ENCODE peak calls at places on chromosome 7, in ten cellular contexts. T is IMR-90, Z is heart left ventricle, E is adrenal gland, Q is H1, A is uterus, D is HCT116, V is tibial nerve, P is prostate gland, W is sigmoid colon. B is an unnamed sample.

GRCh38 chr7:29839302-29839701 is 33.0 kb downstream of the WIPF3 start:
- DNase-seq in A (peak), Z (peak), T (peak), E (peak), D (no peak), Q (no peak), P (no peak), V (peak), W (peak), B (no peak)

GRCh38 chr7:126529833-126530232 is 722.9 kb downstream of the GRM8 start:
- DNase-seq in P (no peak), W (no peak), Q (no peak), V (no peak), D (no peak), A (no peak), E (no peak), T (no peak), Z (no peak), B (no peak)

GRCh38 chr7:76318488-76319353 is 16.2 kb downstream of the HSPB1 start:
- DNase-seq in Z (peak), D (no peak), Q (no peak), P (peak), W (peak), T (peak), A (peak), V (peak), E (peak), B (peak)

GRCh38 chr7:67589178-67589577 is 592.5 kb downstream of the TYW1 start:
- DNase-seq in E (no peak), W (no peak), P (no peak), T (no peak), Z (no peak), D (no peak), Q (no peak), V (no peak), A (no peak), B (no peak)

GRCh38 chr7:50204576-50204975 is 99.9 kb upstream of the IKZF1 start:
- DNase-seq in D (no peak), P (no peak), Z (no peak), W (no peak), T (no peak), A (no peak), V (no peak), E (no peak), Q (no peak), B (no peak)

GRCh38 chr7:8184241-8184640 is 77.7 kb downstream of the ICA1 start:
- DNase-seq in W (no peak), P (no peak), A (no peak), D (no peak), E (no peak), Z (no peak), Q (no peak), V (no peak), T (no peak), B (no peak)

GRCh38 chr7:116957874-116958273 is 4.6 kb downstream of the ST7 start:
- DNase-seq in T (no peak), A (no peak), D (no peak), Q (no peak), V (no peak), W (no peak), E (no peak), P (no peak), Z (no peak), B (no peak)

GRCh38 chr7:43700646-43701501 is 28.4 kb downstream of the COA1 start:
- DNase-seq in D (no peak), E (no peak), P (no peak), V (no peak), W (no peak), T (peak), A (no peak), Z (no peak), Q (no peak), B (no peak)

GRCh38 chr7:79292834-79293233 is 160.6 kb downstream of the MAGI2 start:
- DNase-seq in P (no peak), W (no peak), A (no peak), T (no peak), V (no peak), Z (no peak), Q (no peak), D (no peak), E (no peak), B (no peak)

GRCh38 chr7:44288381-44288685 is 37.1 kb downstream of the CAMK2B start:
- DNase-seq in Z (no peak), D (no peak), T (no peak), Q (no peak), E (peak), P (no peak), A (no peak), W (no peak), V (no peak), B (no peak)

GRCh38 chr7:47313564-47313963 is 268.3 kb downstream of the TNS3 start:
- DNase-seq in W (no peak), D (no peak), P (no peak), Z (no peak), A (no peak), V (no peak), T (no peak), E (no peak), Q (no peak), B (no peak)

GRCh38 chr7:42460948-42461347 is 223.9 kb upstream of the GLI3 start:
- DNase-seq in T (no peak), V (no peak), P (no peak), W (no peak), D (no peak), E (no peak), Q (no peak), A (no peak), Z (no peak), B (no peak)

GRCh38 chr7:2996141-2996540 is 47.5 kb downstream of the CARD11 start:
- DNase-seq in Z (no peak), Q (no peak), V (no peak), E (no peak), P (no peak), A (no peak), W (peak), T (no peak), D (no peak), B (no peak)

GRCh38 chr7:20858913-20859312 is 72.2 kb upstream of the SP8 start:
- DNase-seq in P (no peak), Q (no peak), Z (no peak), W (no peak), D (no peak), A (no peak), E (peak), T (no peak), V (no peak), B (no peak)

DNA sequence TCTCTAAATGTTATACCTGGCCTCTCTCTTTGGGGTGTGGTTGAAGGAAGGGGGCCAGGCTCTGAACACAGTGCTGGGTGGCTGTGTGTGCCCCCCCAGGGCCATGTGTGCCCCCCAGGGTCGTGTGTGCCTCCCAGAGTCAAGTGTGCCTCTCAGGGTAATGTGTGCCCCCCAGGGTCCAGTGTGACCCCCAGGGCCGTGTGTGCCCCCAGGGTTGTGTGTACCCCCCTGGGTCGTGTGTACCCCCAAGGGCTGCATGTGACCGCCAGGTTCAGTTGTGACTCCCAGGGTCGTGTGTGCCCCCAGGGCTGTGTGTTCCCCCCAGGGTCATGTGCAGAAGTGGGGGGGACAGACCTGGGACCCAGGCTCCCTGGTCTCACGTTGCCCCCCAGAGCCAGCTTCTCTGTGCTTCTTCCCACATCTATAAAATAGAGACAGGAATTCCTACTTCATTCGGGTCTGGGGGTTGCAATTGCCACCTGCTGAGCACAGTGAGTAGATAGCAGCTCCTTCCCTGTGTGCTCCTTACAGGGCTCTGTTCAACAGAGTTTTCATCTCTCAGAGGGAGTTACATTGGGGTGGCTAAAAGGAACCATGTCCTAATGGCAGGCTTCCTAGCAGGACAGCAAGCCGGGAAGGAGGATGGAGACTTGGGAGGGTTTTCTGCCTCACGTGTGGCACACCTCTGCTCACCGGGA is 40.7 kb upstream of the AQP1 start:
- DNase-seq in E (no peak), A (no peak), T (no peak), P (no peak), Q (no peak), W (no peak), D (no peak), Z (no peak), V (no peak), B (no peak)
- H3K27ac ChIP-seq in E (peak), A (peak), T (no peak), P (no peak), Q (no peak), W (peak), D (no peak), Z (peak), V (no peak), B (peak)

GRCh38 chr7:101869026-101869900 is 51.8 kb downstream of the CUX1 start:
- DNase-seq in P (no peak), W (no peak), V (no peak), Q (no peak), Z (no peak), E (no peak), D (no peak), T (no peak), A (no peak), B (no peak)

GRCh38 chr7:101868191-101868950 is 50.9 kb downstream of the CUX1 start:
- DNase-seq in P (no peak), E (no peak), W (no peak), A (no peak), D (no peak), Q (no peak), T (no peak), V (no peak), Z (no peak), B (no peak)

GRCh38 chr7:101870361-101871062 is 53.1 kb downstream of the CUX1 start:
- DNase-seq in T (peak), W (no peak), P (peak), D (peak), Z (no peak), A (no peak), Q (no peak), E (no peak), V (no peak), B (no peak)

GRCh38 chr7:101871351-101871750 is 53.9 kb downstream of the CUX1 start:
- DNase-seq in T (no peak), Q (no peak), V (no peak), P (no peak), D (no peak), A (no peak), E (no peak), W (no peak), Z (no peak), B (no peak)

DNA sequence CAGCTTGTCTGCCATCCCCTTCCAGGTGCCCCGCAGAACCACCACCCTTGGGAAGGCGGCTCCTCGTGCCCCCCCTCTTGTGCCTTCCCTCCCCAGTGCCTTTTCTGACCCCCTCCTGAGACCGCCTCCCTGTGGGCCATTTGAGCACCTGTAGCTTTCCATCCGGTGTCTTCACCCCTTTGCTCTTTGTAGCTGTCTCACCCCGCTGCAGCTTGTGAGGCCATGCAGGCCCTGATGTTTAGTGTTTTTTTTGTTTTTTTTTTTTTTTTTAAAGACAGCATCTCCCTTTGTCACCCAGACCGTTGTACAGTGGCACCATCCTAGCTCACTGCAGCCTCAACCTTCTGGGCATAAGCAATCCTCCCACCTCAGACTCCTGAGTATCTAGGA is 52.5 kb downstream of the CUX1 start:
- DNase-seq in D (no peak), Q (no peak), P (no peak), A (no peak), E (no peak), V (no peak), T (no peak), Z (no peak), W (no peak), B (no peak)
- H3K4me3 ChIP-seq in D (peak), Q (no peak), P (no peak), A (no peak), E (no peak), V (no peak), T (no peak), Z (no peak), W (no peak), B (no peak)

GRCh38 chr7:22565315-22565811 is 65.4 kb upstream of the STEAP1B start:
- DNase-seq in P (no peak), A (no peak), D (no peak), E (no peak), Q (no peak), V (no peak), W (no peak), Z (no peak), T (peak), B (no peak)
- TF ChIP-seq POLR2A in P (no peak), A (no peak), D (no peak), E (no peak), Q (no peak), V (no peak), W (no peak), Z (no peak), T (no peak), B (no peak)

DNA sequence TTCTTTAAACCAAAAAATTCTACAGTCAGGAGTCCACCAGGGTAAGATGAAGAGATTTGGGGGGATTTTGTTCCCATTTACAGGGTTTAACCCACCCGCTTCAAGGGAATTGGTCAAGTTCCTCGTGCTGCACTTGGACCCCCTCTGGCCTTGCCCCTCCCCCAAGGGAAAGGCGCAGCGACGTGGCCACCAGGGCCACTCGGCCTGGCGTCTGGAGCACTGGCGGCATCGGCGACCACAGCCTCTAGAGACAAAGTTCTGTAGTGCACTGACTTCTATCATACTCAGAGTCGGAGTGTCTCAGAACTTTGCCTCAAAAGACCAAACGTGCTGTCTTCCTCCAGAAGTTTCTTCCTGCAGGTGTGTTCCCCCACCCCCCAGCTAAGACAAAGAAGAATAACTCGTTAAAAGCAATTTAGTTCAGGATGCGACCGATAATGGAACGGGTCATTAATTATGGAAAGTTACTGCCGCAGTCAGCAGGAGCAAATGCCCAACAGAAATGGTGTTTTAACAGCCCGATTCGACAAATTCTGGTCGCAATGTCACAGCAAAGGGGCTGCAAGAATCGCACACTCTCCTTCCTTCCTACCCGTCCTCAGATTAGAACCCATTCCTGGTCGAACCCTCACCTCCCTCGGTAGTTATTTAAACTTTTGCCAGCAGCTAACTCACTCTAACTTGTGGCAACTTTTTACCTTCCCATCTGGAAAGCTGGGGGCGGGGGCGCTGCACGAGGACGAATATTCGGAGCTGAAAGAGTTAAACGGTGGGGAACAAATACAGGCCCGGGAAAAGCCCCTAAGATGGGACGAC is 202.1 kb upstream of the NFE2L3 start:
- DNase-seq in Z (no peak), E (peak), A (no peak), Q (no peak), D (no peak), V (no peak), T (no peak), W (no peak), P (peak), B (no peak)
- H3K27ac ChIP-seq in Z (no peak), E (peak), A (no peak), Q (peak), D (no peak), V (no peak), T (no peak), W (peak), P (peak), B (peak)

DNA sequence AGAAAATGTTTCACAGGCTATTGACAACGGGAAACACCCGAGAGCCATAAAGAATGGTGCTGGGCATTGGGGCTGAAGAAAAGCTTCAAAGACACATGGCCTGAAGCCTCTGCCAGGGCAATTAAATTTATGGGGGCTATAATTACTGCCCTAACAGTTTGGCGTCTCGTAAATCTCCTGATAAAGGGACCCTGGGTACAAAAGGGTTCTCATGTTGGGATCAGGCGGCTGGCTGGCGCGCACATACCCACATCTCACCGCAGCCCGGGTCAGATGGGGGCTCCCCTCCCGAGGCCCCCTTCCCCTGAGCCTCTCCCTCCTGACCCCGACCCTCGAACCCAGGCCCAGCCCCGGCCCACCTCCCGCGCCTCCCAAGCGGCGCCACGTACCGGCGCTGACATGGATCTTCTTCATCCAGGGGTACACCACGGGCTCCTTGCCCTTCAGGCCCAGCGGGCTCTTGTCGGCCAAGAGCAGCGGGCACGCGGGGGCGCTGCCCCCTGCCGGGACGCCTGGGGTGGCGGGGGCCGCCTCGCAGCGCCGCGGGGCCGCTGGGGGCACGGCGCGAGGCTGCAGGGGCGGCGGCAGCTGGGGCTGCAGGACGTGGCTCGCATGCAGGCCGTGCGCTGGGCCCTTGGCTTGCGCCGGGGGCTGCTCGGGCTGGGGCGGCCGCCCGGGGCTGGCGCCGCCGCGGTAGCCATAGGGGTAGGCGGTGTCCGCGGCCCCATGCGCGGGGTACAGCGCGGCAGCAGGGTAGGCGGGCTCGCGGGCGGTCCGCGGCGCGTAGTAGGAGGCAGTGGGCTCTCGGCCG is 623 bp downstream of the HOXA4 start:
- DNase-seq in E (peak), Q (no peak), Z (no peak), W (peak), A (peak), V (no peak), T (no peak), D (no peak), P (no peak), B (no peak)
- H3K4me3 ChIP-seq in E (peak), Q (peak), Z (peak), W (peak), A (peak), V (peak), T (peak), D (peak), P (peak), B (peak)

GRCh38 chr7:98287486-98287959 is 6.0 kb downstream of the BRI3 start:
- DNase-seq in T (no peak), Z (no peak), Q (peak), P (peak), V (no peak), W (no peak), E (peak), A (no peak), D (no peak), B (peak)

GRCh38 chr7:98291717-98292116 is 10.2 kb downstream of the BRI3 start:
- DNase-seq in W (no peak), Z (no peak), A (no peak), T (no peak), Q (no peak), P (no peak), D (no peak), E (no peak), V (no peak), B (no peak)

GRCh38 chr7:98288064-98288823 is 6.8 kb downstream of the BRI3 start:
- DNase-seq in T (no peak), A (no peak), V (no peak), W (no peak), P (no peak), Z (no peak), D (no peak), E (peak), Q (no peak), B (no peak)

GRCh38 chr7:98286701-98287485 is 5.4 kb downstream of the BRI3 start:
- DNase-seq in P (no peak), V (no peak), W (no peak), D (no peak), Q (no peak), T (no peak), A (no peak), Z (no peak), E (peak), B (no peak)

GRCh38 chr7:98289333-98289875 is 7.9 kb downstream of the BRI3 start:
- DNase-seq in Z (no peak), A (no peak), T (no peak), E (no peak), V (no peak), D (no peak), P (no peak), Q (no peak), W (no peak), B (no peak)
- TF ChIP-seq POLR2A in Z (no peak), A (no peak), T (no peak), E (no peak), V (no peak), D (no peak), P (no peak), Q (no peak), W (no peak), B (no peak)

DNA sequence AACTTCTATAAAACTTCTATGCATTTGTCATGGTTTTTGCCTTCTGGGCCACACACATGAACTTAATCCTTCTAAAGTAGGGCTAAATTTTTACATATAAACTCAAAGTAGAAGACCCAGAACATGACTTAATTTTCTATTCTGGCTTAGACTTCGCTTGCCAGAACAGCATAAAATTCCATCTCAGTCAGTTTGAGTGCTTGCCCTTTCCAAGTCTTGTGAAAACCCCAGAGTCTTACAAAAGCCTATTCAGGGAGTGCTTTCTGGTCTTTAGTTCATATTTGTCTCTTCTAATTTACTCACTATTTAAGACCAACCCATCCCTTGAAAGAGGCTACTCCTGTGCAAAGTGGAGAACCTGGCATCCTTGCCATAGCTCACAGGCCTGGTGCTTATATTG is 201.6 kb upstream of the MEOX2 start:
- DNase-seq in T (no peak), W (no peak), D (no peak), P (no peak), E (no peak), Z (no peak), A (no peak), V (no peak), Q (no peak), B (no peak)
- H3K27ac ChIP-seq in T (no peak), W (no peak), D (no peak), P (no peak), E (no peak), Z (no peak), A (no peak), V (no peak), Q (no peak), B (no peak)

GRCh38 chr7:1669954-1670893 is at the start of gene ELFN1:
- DNase-seq in E (peak), V (no peak), Q (peak), T (peak), A (no peak), Z (no peak), D (no peak), P (no peak), W (peak), B (no peak)
- H3K4me3 ChIP-seq in E (no peak), V (no peak), Q (peak), T (peak), A (peak), Z (peak), D (no peak), P (peak), W (peak), B (peak)

DNA sequence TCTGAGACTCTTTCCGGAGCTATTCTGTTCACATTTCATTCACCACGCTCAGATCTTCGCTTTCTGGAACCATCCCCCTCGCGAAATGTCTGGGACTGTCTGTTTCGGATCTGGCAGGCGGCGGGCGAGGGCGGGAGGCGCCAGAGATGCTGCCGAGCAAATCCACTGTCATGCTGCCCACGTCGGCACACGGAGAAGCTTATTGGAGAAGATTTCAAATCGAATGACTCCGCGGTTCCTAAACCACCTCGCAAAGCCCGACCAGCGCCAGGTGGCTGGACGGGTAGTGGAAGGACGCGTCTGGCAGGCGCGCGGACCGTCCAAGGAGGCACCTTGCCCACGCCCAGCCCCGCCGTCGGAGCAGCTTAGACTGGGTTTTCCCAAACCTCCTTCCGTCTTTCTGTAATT is 1.6 kb upstream of the OSBPL3 start:
- DNase-seq in W (peak), Z (peak), P (no peak), D (no peak), E (peak), Q (no peak), T (peak), A (peak), V (peak), B (peak)
- TF ChIP-seq POLR2A in W (no peak), Z (no peak), P (no peak), D (no peak), E (no peak), Q (no peak), T (peak), A (no peak), V (no peak), B (no peak)

B was measured in breast epithelium.